ENCODE peak calls at places on chromosomes 11 and 22, in seven cellular contexts. M, B, U, Z, L, P and V are unnamed samples.

GRCh38 chr11:128291835-128292234 is 295.5 kb downstream of the ETS1 start:
- DNase-seq in M (no peak), B (no peak), U (no peak), Z (no peak), L (no peak), P (no peak), V (no peak)

GRCh38 chr11:1817511-1817910 is 17.3 kb upstream of the SYT8 start:
- DNase-seq in M (no peak), B (no peak), U (no peak), Z (no peak), L (no peak), P (no peak), V (no peak)

GRCh38 chr11:62145261-62145871 is 21.6 kb downstream of the INCENP start:
- DNase-seq in M (no peak), B (peak; percentile 17), U (no peak), Z (no peak), L (no peak), P (no peak), V (no peak)

GRCh38 chr11:57482782-57483569 is 22.6 kb downstream of the RTN4RL2 start:
- DNase-seq in M (peak; percentile 45), B (peak; percentile 81), U (peak; percentile 21), Z (peak; percentile 69), L (peak; percentile 55), P (no peak), V (no peak)

GRCh38 chr11:92941676-92942571 is 27.5 kb upstream of the MTNR1B start:
- DNase-seq in M (peak; percentile 37), B (no peak), U (peak; percentile 50), Z (peak; percentile 47), L (peak; percentile 36), P (peak; percentile 16), V (no peak)

GRCh38 chr11:133506023-133506422 is 26.3 kb downstream of the OPCML start:
- DNase-seq in M (no peak), B (no peak), U (no peak), Z (no peak), L (no peak), P (no peak), V (no peak)

GRCh38 chr11:133619397-133619796 is 87.1 kb upstream of the OPCML start:
- DNase-seq in M (no peak), B (peak; percentile 50), U (no peak), Z (peak; percentile 89), L (no peak), P (no peak), V (no peak)

GRCh38 chr22:44026630-44027511 is 2.8 kb downstream of the PARVB start:
- DNase-seq in M (no peak), B (no peak), U (peak; percentile 63), Z (no peak), L (no peak), P (peak; percentile 52), V (no peak)

GRCh38 chr11:111391328-111392124 is 12.5 kb upstream of the POU2AF1 start:
- DNase-seq in M (no peak), B (no peak), U (no peak), Z (no peak), L (no peak), P (peak; percentile 15), V (no peak)

GRCh38 chr11:133215529-133216230 is 316.6 kb downstream of the OPCML start:
- DNase-seq in M (no peak), B (no peak), U (no peak), Z (no peak), L (no peak), P (no peak), V (no peak)

GRCh38 chr22:37358917-37359316 is 68.4 kb downstream of the ELFN2 start:
- DNase-seq in M (no peak), B (no peak), U (peak; percentile 39), Z (peak; percentile 71), L (no peak), P (no peak), V (no peak)

GRCh38 chr11:48107188-48107704 is 109.4 kb upstream of the OR4B1 start:
- DNase-seq in M (peak; percentile 56), B (no peak), U (peak; percentile 67), Z (no peak), L (no peak), P (no peak), V (no peak)

GRCh38 chr11:68724293-68724692 is 27.0 kb downstream of the TESMIN start:
- DNase-seq in M (no peak), B (no peak), U (no peak), Z (peak; percentile 10), L (no peak), P (no peak), V (no peak)

GRCh38 chr11:45847908-45848316 is 637 bp downstream of the CRY2 start:
- DNase-seq in M (peak; percentile 79), B (peak; percentile 59), U (peak; percentile 64), Z (peak; percentile 90), L (peak; percentile 32), P (peak; percentile 45), V (no peak)

GRCh38 chr11:85965202-85965601 is 103.7 kb downstream of the PICALM start:
- DNase-seq in M (peak; percentile 66), B (no peak), U (peak; percentile 90), Z (no peak), L (no peak), P (no peak), V (no peak)

GRCh38 chr22:19717691-19718254 is 3.5 kb downstream of the SEPTIN5 start:
- DNase-seq in M (peak; percentile 54), B (peak; percentile 65), U (peak; percentile 52), Z (peak; percentile 56), L (no peak), P (peak; percentile 60), V (no peak)

GRCh38 chr11:15624701-15625100 is 510.0 kb downstream of the INSC start:
- DNase-seq in M (no peak), B (no peak), U (no peak), Z (no peak), L (no peak), P (peak; percentile 28), V (no peak)

GRCh38 chr22:46047841-46048595 is 71.1 kb upstream of the WNT7B start:
- DNase-seq in M (no peak), B (no peak), U (no peak), Z (no peak), L (no peak), P (no peak), V (no peak)

GRCh38 chr22:36201630-36202312 is at the start of gene APOL4:
- DNase-seq in M (no peak), B (no peak), U (no peak), Z (no peak), L (no peak), P (no peak), V (no peak)

GRCh38 chr11:103358251-103358650 is 249.0 kb downstream of the DYNC2H1 start:
- DNase-seq in M (peak; percentile 21), B (no peak), U (peak; percentile 71), Z (peak; percentile 9), L (no peak), P (peak; percentile 47), V (no peak)

GRCh38 chr22:29369460-29369859 is 18.9 kb downstream of the AP1B1 start:
- DNase-seq in M (peak; percentile 92), B (peak; percentile 72), U (peak; percentile 76), Z (peak; percentile 89), L (peak; percentile 46), P (peak; percentile 81), V (peak; percentile 55)

GRCh38 chr11:75041263-75041662 is 52.5 kb downstream of the NEU3 start:
- DNase-seq in M (no peak), B (no peak), U (no peak), Z (peak; percentile 60), L (no peak), P (no peak), V (no peak)

GRCh38 chr22:30315962-30316576 is 10.7 kb downstream of the TBC1D10A start:
- DNase-seq in M (peak; percentile 53), B (no peak), U (peak; percentile 9), Z (no peak), L (no peak), P (no peak), V (no peak)

GRCh38 chr11:128365044-128365443 is 222.3 kb downstream of the ETS1 start:
- DNase-seq in M (peak; percentile 74), B (no peak), U (peak; percentile 85), Z (peak; percentile 39), L (peak; percentile 32), P (peak; percentile 14), V (no peak)

GRCh38 chr22:27745809-27746208 is 55.7 kb downstream of the MN1 start:
- DNase-seq in M (no peak), B (no peak), U (no peak), Z (no peak), L (no peak), P (no peak), V (no peak)

GRCh38 chr11:74269161-74269809 is 42.2 kb downstream of the P4HA3 start:
- DNase-seq in M (no peak), B (no peak), U (peak; percentile 90), Z (no peak), L (no peak), P (no peak), V (no peak)

GRCh38 chr22:36924151-36924698 is 10.8 kb downstream of the CSF2RB start:
- DNase-seq in M (no peak), B (no peak), U (no peak), Z (no peak), L (no peak), P (no peak), V (no peak)

GRCh38 chr11:69260622-69261021 is 33.3 kb upstream of the MYEOV start:
- DNase-seq in M (peak; percentile 18), B (no peak), U (no peak), Z (no peak), L (no peak), P (no peak), V (no peak)

GRCh38 chr11:1226226-1226961 is 3.5 kb downstream of the MUC5B start:
- DNase-seq in M (no peak), B (peak; percentile 33), U (no peak), Z (no peak), L (no peak), P (no peak), V (no peak)

GRCh38 chr11:18091731-18092130 is 14.2 kb downstream of the SAAL1 start:
- DNase-seq in M (no peak), B (no peak), U (peak; percentile 51), Z (peak; percentile 2), L (no peak), P (no peak), V (no peak)

GRCh38 chr22:40862013-40862412 is at the start of gene DNAJB7:
- DNase-seq in M (peak; percentile 16), B (no peak), U (no peak), Z (no peak), L (no peak), P (no peak), V (no peak)
- H2AK5ac ChIP-seq in M (no peak within 1 kb of the TSS), B (no peak within 1 kb of the TSS), U (no peak within 1 kb of the TSS), Z (no peak within 1 kb of the TSS), L (no peak within 1 kb of the TSS), P (no peak within 1 kb of the TSS), V (no peak within 1 kb of the TSS)

GRCh38 chr11:8066036-8066910 is 14.7 kb upstream of the TUB start:
- DNase-seq in M (no peak), B (no peak), U (no peak), Z (no peak), L (no peak), P (no peak), V (no peak)
- H2AK5ac ChIP-seq in M (no peak overlapping the region), B (no peak overlapping the region), U (no peak overlapping the region), Z (no peak overlapping the region), L (peak overlapping the region; percentile 36), P (no peak overlapping the region), V (no peak overlapping the region)

GRCh38 chr11:28628412-28628811 is 520.2 kb downstream of the METTL15 start:
- DNase-seq in M (no peak), B (no peak), U (no peak), Z (no peak), L (peak; percentile 51), P (no peak), V (no peak)
- H2AK5ac ChIP-seq in M (no peak overlapping the region), B (no peak overlapping the region), U (no peak overlapping the region), Z (no peak overlapping the region), L (no peak overlapping the region), P (no peak overlapping the region), V (no peak overlapping the region)

GRCh38 chr11:78262710-78263109 is 74.0 kb downstream of the USP35 start:
- DNase-seq in M (peak; percentile 72), B (no peak), U (peak; percentile 29), Z (no peak), L (no peak), P (no peak), V (no peak)
- H2AK5ac ChIP-seq in M (no peak overlapping the region), B (no peak overlapping the region), U (no peak overlapping the region), Z (no peak overlapping the region), L (no peak overlapping the region), P (no peak overlapping the region), V (no peak overlapping the region)